ENCODE peak calls at places on chromosomes 5 and 9, in four cellular contexts. Q, Z, J and U are unnamed samples.

GRCh38 chr5:1152771-1153282 is 41.0 kb upstream of the SLC12A7 start:
- DNase-seq in Z (no peak), J (no peak), Q (no peak), U (no peak)

GRCh38 chr5:80185095-80185494 is 70.8 kb downstream of the SERINC5 start:
- DNase-seq in J (no peak), Z (no peak), Q (no peak), U (no peak)

GRCh38 chr5:131375351-131375750 is 111.5 kb downstream of the CDC42SE2 start:
- DNase-seq in Z (no peak), J (no peak), Q (no peak), U (no peak)

GRCh38 chr5:177504086-177505056 is 5.3 kb downstream of the DOK3 start:
- DNase-seq in Z (no peak), Q (no peak), J (no peak), U (no peak)

GRCh38 chr5:83255268-83255667 is 177.9 kb downstream of the XRCC4 start:
- DNase-seq in Z (no peak), Q (no peak), J (peak), U (peak)

GRCh38 chr9:128225770-128226753 is 22.9 kb downstream of the DNM1 start:
- DNase-seq in Z (no peak), J (no peak), Q (no peak), U (no peak)

GRCh38 chr5:16871746-16872339 is 64.2 kb downstream of the MYO10 start:
- DNase-seq in J (peak), Q (no peak), Z (no peak), U (peak)

GRCh38 chr5:72067682-72068470 is 39.4 kb upstream of the MAP1B start:
- DNase-seq in Z (no peak), J (peak), Q (no peak), U (peak)

GRCh38 chr5:134141346-134142050 is 27.0 kb downstream of the TCF7 start:
- DNase-seq in J (no peak), Q (no peak), Z (no peak), U (no peak)

GRCh38 chr5:140040358-140040757 is 2.7 kb downstream of the NRG2 start:
- DNase-seq in Q (no peak), Z (no peak), J (no peak), U (no peak)

GRCh38 chr5:125696762-125697161 is 726.4 kb upstream of the GRAMD2B start:
- DNase-seq in Z (no peak), J (peak), Q (no peak), U (peak)

GRCh38 chr5:132510076-132510475 is 19.5 kb upstream of the IRF1 start:
- DNase-seq in Q (peak), J (peak), Z (no peak), U (peak)

DNA sequence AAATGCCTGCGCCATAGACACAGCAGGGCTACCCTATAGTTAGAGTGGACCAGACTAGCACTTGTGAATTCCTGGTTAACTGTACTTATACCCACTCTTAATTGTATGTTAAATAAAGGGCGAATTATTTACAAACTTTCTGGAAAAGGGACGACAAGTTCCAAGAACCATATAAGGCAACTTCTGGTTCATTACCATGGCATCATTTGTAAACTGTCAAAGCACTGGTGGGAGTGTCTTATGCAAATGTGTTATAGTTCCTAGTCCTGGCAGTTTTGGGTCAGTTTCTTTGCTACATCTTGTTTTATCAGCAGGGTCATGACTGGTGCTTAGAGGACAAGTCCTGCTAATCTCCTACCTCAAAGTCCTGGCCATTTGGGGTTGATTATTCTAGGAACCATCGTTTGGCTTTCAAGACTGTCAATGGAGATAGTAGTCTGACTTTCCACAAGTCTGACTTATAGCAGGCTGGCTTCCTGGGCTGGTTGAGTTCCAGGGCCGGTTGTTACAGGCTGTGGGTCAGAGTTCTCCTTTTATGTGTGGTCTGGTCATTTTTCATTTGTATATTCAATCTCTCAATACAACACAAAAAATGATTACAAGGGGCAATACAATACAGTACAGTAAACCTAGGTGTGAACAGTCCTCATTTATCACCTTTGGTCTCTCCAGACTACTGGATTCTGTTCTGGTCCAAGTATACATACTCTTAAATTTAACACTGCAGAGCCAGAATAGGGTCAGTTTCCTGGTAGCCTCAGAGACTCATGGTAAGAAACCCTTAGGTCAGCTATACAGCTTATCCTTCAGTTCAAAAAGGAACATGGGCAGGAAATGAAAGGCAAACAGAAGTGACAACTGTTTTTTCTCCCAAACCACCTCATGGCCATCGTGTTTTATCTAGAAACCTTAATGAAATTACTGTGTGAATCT is 8.3 kb upstream of the CFAP95 start:
- DNase-seq in Q (no peak), Z (no peak), J (no peak), U (no peak)
- H3K27ac ChIP-seq in Q (no peak), Z (no peak), J (peak), U (no peak)

DNA sequence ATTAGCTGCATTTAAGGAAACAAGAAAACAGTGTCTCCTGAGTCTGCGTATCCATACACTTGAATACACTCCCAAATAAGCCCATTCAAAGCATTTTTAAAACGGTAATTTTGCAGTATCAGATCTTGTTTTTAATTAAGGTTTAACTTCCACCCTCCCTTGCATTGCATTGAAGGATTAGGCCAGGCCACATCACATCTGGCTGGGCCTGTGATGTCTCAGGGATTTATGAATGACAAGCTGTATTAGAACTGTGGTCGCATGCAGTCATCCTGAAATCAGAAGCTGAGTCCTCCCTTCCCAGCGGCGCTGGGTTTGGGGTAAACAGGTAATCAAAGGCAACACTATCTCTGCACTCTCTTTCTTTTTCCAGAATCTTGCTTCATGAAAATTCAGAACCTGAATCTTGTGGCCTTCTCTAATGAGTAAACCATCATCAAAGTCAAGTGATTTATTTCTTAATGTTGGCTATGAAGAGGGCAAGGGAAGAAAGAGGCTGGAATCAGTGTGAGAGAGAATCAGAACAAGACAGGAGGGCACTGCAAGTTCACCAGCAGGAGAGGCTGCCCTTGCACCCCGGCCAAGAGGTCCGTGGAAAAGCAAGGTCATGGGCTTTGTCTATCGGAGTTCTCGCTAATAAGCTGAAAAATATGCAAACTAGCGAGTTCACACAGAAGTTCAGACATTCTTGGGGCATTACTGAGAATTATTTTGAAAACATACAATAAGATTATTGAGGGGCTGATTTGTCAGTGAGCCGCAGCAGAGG is 80.0 kb upstream of the ZSWIM6 start:
- DNase-seq in J (no peak), Z (no peak), Q (no peak), U (peak)
- H3K27ac ChIP-seq in J (no peak), Z (no peak), Q (no peak), U (no peak)

GRCh38 chr5:95441631-95442030 is 50.5 kb downstream of the FAM81B start:
- DNase-seq in Z (no peak), Q (no peak), J (no peak), U (no peak)

GRCh38 chr5:95439801-95440493 is 48.8 kb downstream of the FAM81B start:
- DNase-seq in J (no peak), Z (no peak), Q (no peak), U (no peak)

GRCh38 chr5:95446009-95446408 is 54.8 kb downstream of the FAM81B start:
- DNase-seq in J (peak), Z (no peak), Q (no peak), U (peak)

GRCh38 chr5:95445442-95445841 is 54.3 kb downstream of the FAM81B start:
- DNase-seq in Q (no peak), Z (no peak), J (no peak), U (no peak)

DNA sequence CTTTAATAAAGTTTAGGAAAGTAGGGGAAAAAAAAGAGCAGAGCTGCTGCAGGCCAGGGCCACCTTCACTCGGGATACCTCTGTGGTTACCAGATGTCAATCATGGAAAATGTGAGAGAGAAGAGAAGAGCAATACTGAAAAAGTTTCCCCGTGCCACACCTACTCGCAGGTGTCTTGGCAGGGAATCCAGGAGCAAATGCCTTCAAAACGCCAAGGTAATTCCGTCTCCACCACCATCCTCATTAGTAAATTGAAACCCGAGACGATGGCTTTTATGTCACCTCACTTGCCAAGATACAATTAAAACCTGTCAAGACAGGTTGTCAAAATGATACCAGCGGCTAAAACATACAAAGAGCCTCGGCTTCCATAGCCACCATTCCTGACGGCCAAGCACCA is 49.7 kb downstream of the FAM81B start:
- DNase-seq in J (no peak), Q (no peak), Z (no peak), U (no peak)
- H3K27ac ChIP-seq in J (no peak), Q (no peak), Z (no peak), U (no peak)

DNA sequence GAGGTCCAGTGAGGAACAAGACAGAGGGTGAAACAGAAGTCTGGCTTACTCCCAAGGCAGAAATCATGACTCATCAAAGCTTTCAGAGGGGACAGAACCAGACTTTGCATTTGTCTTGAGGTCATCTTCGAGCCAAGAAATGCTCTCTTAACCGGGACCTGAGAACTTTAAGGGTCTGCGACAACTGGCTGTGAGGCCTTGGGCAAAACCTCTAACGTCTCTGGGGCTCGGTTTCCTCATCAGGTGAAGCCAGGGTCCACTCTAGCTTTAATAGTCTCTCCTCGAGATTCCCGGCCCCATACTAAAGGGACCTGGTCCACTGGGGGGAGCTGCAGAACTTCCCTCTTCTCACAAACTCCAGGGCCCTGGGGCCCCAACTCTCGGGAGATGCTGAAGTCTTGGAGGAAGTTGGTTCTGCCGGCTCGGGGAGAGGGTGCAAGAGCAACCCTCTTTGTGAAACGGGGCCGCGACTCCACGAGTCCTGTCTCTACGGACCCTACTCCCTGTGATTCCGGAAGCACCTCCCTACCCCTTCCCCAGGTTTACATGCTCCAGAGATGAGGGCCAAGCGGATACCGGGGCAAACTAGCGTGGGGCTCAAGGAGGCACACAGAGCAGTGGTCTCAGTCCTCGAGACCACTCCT is 2.6 kb downstream of the GLIS3 start:
- DNase-seq in Q (peak), Z (peak), J (peak), U (peak)
- H3K27ac ChIP-seq in Q (peak), Z (no peak), J (no peak), U (peak)

GRCh38 chr5:110376281-110376916 is 350.1 kb downstream of the TMEM232 start:
- DNase-seq in Z (no peak), J (no peak), Q (no peak), U (peak)

GRCh38 chr5:110371725-110372041 is 354.8 kb downstream of the TMEM232 start:
- DNase-seq in Z (no peak), Q (no peak), J (no peak), U (no peak)

GRCh38 chr5:110366716-110367115 is 359.8 kb downstream of the TMEM232 start:
- DNase-seq in Q (no peak), Z (no peak), J (no peak), U (no peak)

GRCh38 chr5:110371011-110371724 is 355.3 kb downstream of the TMEM232 start:
- DNase-seq in Q (no peak), J (no peak), Z (no peak), U (no peak)
- H3K27ac ChIP-seq in Q (no peak), J (no peak), Z (no peak), U (no peak)

DNA sequence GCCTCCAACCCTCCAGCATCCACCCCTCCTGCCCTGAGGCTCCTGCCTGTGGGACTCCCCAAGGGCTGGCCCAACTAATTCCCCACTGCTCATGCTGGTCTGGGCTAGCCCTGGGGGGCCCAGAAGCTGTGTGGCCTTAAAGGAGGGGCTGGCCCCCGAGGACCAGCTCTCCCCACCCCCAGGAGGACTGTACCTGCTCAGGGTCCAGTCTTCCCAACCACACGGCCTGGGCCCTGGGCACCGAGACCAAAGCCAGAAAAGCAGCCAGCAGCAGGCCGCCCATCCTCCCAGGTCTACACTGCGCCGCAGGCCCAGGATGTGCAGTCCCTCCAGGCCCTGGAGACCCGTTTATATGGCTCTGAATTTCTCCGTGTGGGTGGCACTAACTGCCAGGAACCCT is at the start of gene LCN6:
- DNase-seq in Q (no peak), Z (no peak), J (no peak), U (no peak)
- H3K27ac ChIP-seq in Q (no peak), Z (no peak), J (no peak), U (no peak)

GRCh38 chr5:142657446-142657845 is 28.4 kb downstream of the FGF1 start:
- DNase-seq in Z (no peak), J (no peak), Q (no peak), U (no peak)

GRCh38 chr5:142655339-142656267 is 30.3 kb downstream of the FGF1 start:
- DNase-seq in Z (peak), J (peak), Q (peak), U (peak)

GRCh38 chr5:142652563-142652962 is 33.3 kb downstream of the FGF1 start:
- DNase-seq in Z (no peak), J (no peak), Q (no peak), U (no peak)

GRCh38 chr5:142653321-142653720 is 32.6 kb downstream of the FGF1 start:
- DNase-seq in Z (no peak), J (no peak), Q (no peak), U (no peak)

DNA sequence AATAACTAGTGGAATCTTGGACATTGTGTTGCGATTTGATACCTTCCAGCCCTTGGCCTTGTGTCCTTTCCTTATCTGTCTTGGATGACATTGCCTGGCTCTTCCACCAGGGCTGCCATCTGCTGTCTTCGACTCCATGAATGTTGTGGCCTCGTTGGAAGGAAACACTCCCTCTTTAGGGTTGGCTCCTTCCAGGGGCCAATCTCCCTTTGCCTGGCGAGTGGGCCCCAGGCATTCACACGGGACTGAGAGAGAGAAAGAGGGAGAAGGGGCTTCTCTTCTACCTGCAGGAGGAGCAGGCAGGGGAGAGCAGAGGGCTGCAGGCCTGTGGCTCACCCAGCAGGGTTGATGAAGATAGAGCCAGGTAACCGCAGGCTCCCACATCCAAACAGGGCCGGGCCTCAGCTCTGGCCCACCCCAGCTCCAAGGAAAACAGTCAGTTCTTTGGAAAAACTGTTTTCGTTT is 31.3 kb downstream of the FGF1 start:
- DNase-seq in Q (no peak), Z (no peak), J (no peak), U (no peak)
- H3K27ac ChIP-seq in Q (no peak), Z (no peak), J (no peak), U (no peak)

GRCh38 chr5:159779481-159779880 is 136.8 kb upstream of the ADRA1B start:
- DNase-seq in Q (no peak), J (no peak), Z (no peak), U (peak)

GRCh38 chr5:159782197-159782994 is 133.9 kb upstream of the ADRA1B start:
- DNase-seq in Z (no peak), J (no peak), Q (no peak), U (no peak)

GRCh38 chr5:159781626-159782157 is 134.6 kb upstream of the ADRA1B start:
- DNase-seq in J (no peak), Q (no peak), Z (no peak), U (no peak)

GRCh38 chr5:159782995-159783300 is 133.3 kb upstream of the ADRA1B start:
- DNase-seq in Q (no peak), Z (no peak), J (no peak), U (no peak)

DNA sequence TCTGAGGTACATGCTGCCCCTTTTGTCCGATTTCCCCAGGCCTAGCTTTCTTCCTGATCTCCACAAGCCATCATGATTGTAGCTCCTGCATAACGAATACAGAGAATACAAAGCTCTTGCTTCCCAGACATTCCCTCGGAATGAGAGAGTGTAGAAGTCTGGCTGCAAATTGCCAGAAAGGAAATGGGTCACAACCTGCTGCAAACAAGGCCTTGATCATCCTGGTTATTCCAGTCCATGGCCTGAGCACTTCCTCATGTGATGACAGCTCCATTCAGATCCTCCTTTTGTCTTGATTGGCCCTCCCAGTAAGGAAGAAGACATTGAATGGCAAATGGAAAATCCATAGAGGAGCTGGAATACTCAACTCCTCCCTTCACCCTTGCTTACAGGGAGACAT is 136.0 kb upstream of the ADRA1B start:
- DNase-seq in Q (no peak), Z (no peak), J (no peak), U (peak)
- H3K27ac ChIP-seq in Q (no peak), Z (no peak), J (no peak), U (peak)